ENCODE peak calls at places on chromosomes 11 and 22, in eight cellular contexts. B is DMS79, K is GM12865, O is right cardiac atrium, W is dermis blood vessel endothelial cell, A is GM20000, U is mesendoderm, N is lower leg skin. Y is an unnamed sample.

GRCh38 chr22:45891021-45891421 is 85.9 kb downstream of the WNT7B start:
- DNase-seq in B (no peak), K (no peak), O (peak; percentile 55), W (no peak), A (no peak), U (no peak), N (no peak), Y (no peak)

GRCh38 chr11:118909619-118910308 is 16.0 kb downstream of the BCL9L start:
- DNase-seq in B (no peak), K (no peak), O (no peak), W (no peak), A (no peak), U (peak; percentile 82), N (no peak), Y (no peak)

GRCh38 chr22:49398115-49398514 is 429.6 kb downstream of the BRD1 start:
- DNase-seq in B (no peak), K (no peak), O (no peak), W (no peak), A (no peak), U (peak; percentile 25), N (no peak), Y (no peak)

GRCh38 chr11:131889146-131889577 is 518.7 kb downstream of the NTM start:
- DNase-seq in B (no peak), K (peak; percentile 56), O (peak; percentile 66), W (no peak), A (no peak), U (peak; percentile 91), N (no peak), Y (no peak)

GRCh38 chr11:124719534-124719933 is 20.2 kb upstream of the NRGN start:
- DNase-seq in B (no peak), K (no peak), O (no peak), W (no peak), A (no peak), U (no peak), N (no peak), Y (no peak)

GRCh38 chr22:28601915-28602314 is 77.7 kb downstream of the TTC28 start:
- DNase-seq in B (no peak), K (no peak), O (no peak), W (no peak), A (no peak), U (no peak), N (no peak), Y (no peak)

GRCh38 chr11:127106142-127106541 is 105.6 kb upstream of the KIRREL3 start:
- DNase-seq in B (peak; percentile 100), K (no peak), O (no peak), W (no peak), A (no peak), U (peak; percentile 91), N (no peak), Y (no peak)

GRCh38 chr11:68843703-68844312 is 2.1 kb upstream of the CPT1A start:
- DNase-seq in B (peak; percentile 88), K (peak; percentile 88), O (peak; percentile 91), W (peak; percentile 34), A (peak; percentile 91), U (peak; percentile 89), N (peak; percentile 91), Y (peak; percentile 85)

GRCh38 chr11:114250993-114251796 is 45.0 kb upstream of the NNMT start:
- DNase-seq in B (no peak), K (no peak), O (no peak), W (no peak), A (no peak), U (peak; percentile 39), N (no peak), Y (no peak)

GRCh38 chr11:76626266-76626665 is 44.3 kb downstream of the LRRC32 start:
- DNase-seq in B (no peak), K (no peak), O (peak; percentile 18), W (no peak), A (no peak), U (no peak), N (peak; percentile 23), Y (no peak)

GRCh38 chr22:50191041-50191740 is 5.5 kb downstream of the TRABD start:
- DNase-seq in B (no peak), K (peak; percentile 94), O (peak; percentile 70), W (peak; percentile 31), A (peak; percentile 86), U (no peak), N (no peak), Y (no peak)

GRCh38 chr11:70900540-70900939 is 351.8 kb downstream of the SHANK2 start:
- DNase-seq in B (no peak), K (no peak), O (no peak), W (no peak), A (no peak), U (no peak), N (no peak), Y (no peak)

GRCh38 chr11:2550606-2550970 is 105.8 kb downstream of the KCNQ1 start:
- DNase-seq in B (no peak), K (no peak), O (peak; percentile 48), W (no peak), A (no peak), U (no peak), N (no peak), Y (no peak)

GRCh38 chr11:20388096-20389055 is 860 bp downstream of the PRMT3 start:
- DNase-seq in B (peak; percentile 59), K (peak; percentile 19), O (no peak), W (no peak), A (peak; percentile 46), U (peak; percentile 17), N (no peak), Y (no peak)

GRCh38 chr22:47177334-47177815 is 414.9 kb downstream of the TBC1D22A start:
- DNase-seq in B (no peak), K (no peak), O (peak; percentile 51), W (no peak), A (no peak), U (no peak), N (no peak), Y (peak; percentile 14)

GRCh38 chr11:112580864-112581263 is 320.2 kb upstream of the PLET1 start:
- DNase-seq in B (no peak), K (no peak), O (no peak), W (no peak), A (no peak), U (no peak), N (no peak), Y (no peak)

GRCh38 chr11:123308077-123308476 is 113.0 kb upstream of the CLMP start:
- DNase-seq in B (peak; percentile 94), K (peak; percentile 38), O (no peak), W (no peak), A (no peak), U (no peak), N (no peak), Y (peak; percentile 40)

GRCh38 chr11:124538019-124538418 is 5.4 kb downstream of the OR8B12 start:
- DNase-seq in B (no peak), K (no peak), O (peak; percentile 14), W (no peak), A (no peak), U (peak; percentile 62), N (no peak), Y (peak; percentile 48)

GRCh38 chr11:57095896-57096295 is 85.9 kb upstream of the LRRC55 start:
- DNase-seq in B (no peak), K (no peak), O (no peak), W (no peak), A (no peak), U (no peak), N (no peak), Y (no peak)

GRCh38 chr11:10657308-10658271 is 36.0 kb downstream of the IRAG1 start:
- DNase-seq in B (no peak), K (peak; percentile 72), O (no peak), W (peak; percentile 55), A (peak; percentile 56), U (no peak), N (no peak), Y (peak; percentile 31)

GRCh38 chr22:36153756-36154155 is 6.8 kb downstream of the APOL3 start:
- DNase-seq in B (no peak), K (no peak), O (no peak), W (no peak), A (no peak), U (no peak), N (peak; percentile 25), Y (no peak)

GRCh38 chr11:35714882-35715612 is 52.5 kb downstream of the TRIM44 start:
- DNase-seq in B (peak; percentile 33), K (peak; percentile 86), O (no peak), W (no peak), A (peak; percentile 45), U (peak; percentile 2), N (no peak), Y (no peak)

GRCh38 chr11:112724194-112724790 is 236.9 kb upstream of the NCAM1 start:
- DNase-seq in B (no peak), K (no peak), O (no peak), W (no peak), A (no peak), U (no peak), N (no peak), Y (no peak)

GRCh38 chr11:11998091-11998781 is 10.2 kb downstream of the DKK3 start:
- DNase-seq in B (no peak), K (peak; percentile 40), O (no peak), W (peak; percentile 86), A (no peak), U (no peak), N (no peak), Y (no peak)

GRCh38 chr11:59767212-59767611 is 12.0 kb downstream of the STX3 start:
- DNase-seq in B (no peak), K (no peak), O (no peak), W (no peak), A (no peak), U (no peak), N (no peak), Y (no peak)

GRCh38 chr11:34145847-34146381 is 40.5 kb downstream of the NAT10 start:
- DNase-seq in B (no peak), K (peak; percentile 52), O (peak; percentile 7), W (no peak), A (peak; percentile 63), U (no peak), N (no peak), Y (no peak)

GRCh38 chr11:127674754-127675153 is 674.2 kb upstream of the KIRREL3 start:
- DNase-seq in B (no peak), K (no peak), O (no peak), W (no peak), A (no peak), U (no peak), N (no peak), Y (no peak)

GRCh38 chr11:61776561-61777075 is 15.8 kb downstream of the TMEM258 start:
- DNase-seq in B (no peak), K (peak; percentile 71), O (peak; percentile 80), W (peak; percentile 80), A (peak; percentile 92), U (peak; percentile 86), N (no peak), Y (peak; percentile 55)

GRCh38 chr11:134164490-134165370 is 59.0 kb downstream of the NCAPD3 start:
- DNase-seq in B (no peak), K (no peak), O (no peak), W (no peak), A (no peak), U (peak; percentile 75), N (no peak), Y (no peak)

GRCh38 chr11:873723-874122 is 31.1 kb downstream of the TSPAN4 start:
- DNase-seq in B (no peak), K (no peak), O (no peak), W (no peak), A (no peak), U (no peak), N (no peak), Y (no peak)

GRCh38 chr11:46120361-46120710 is 918 bp downstream of the PHF21A start:
- DNase-seq in B (no peak), K (no peak), O (peak; percentile 65), W (no peak), A (peak; percentile 25), U (no peak), N (no peak), Y (peak; percentile 34)

GRCh38 chr11:67564230-67564629 is 19.4 kb upstream of the GSTP1 start:
- DNase-seq in B (no peak), K (no peak), O (no peak), W (no peak), A (no peak), U (no peak), N (no peak), Y (no peak)